ENCODE peak calls at places on chromosomes 16 and 17, in five cellular contexts. B is H9, L is neuronal stem cell, H is IMR-90, J is mesendoderm. A is an unnamed sample.

GRCh38 chr17:18860161-18860972 is 2.4 kb downstream of the PRPSAP2 start:
- DNase-seq in L (no peak), J (no peak), H (peak; percentile 58), B (no peak), A (peak; percentile 11)

GRCh38 chr17:68357886-68358285 is 66.6 kb downstream of the ARSG start:
- DNase-seq in H (no peak), L (no peak), B (no peak), J (no peak), A (no peak)

GRCh38 chr17:19771971-19772630 is 24.0 kb upstream of the ALDH3A1 start:
- DNase-seq in L (no peak), H (no peak), B (no peak), J (no peak), A (no peak)

GRCh38 chr17:16371742-16372141 is 9.1 kb upstream of the UBB start:
- DNase-seq in J (no peak), B (no peak), L (no peak), H (peak; percentile 98), A (peak; percentile 85)

GRCh38 chr17:9767432-9767991 is 23.9 kb downstream of the DHRS7C start:
- DNase-seq in B (no peak), H (no peak), J (no peak), L (no peak), A (no peak)

GRCh38 chr16:27771201-27771910 is 221.4 kb downstream of the KATNIP start:
- DNase-seq in J (no peak), H (no peak), B (no peak), L (no peak), A (no peak)

GRCh38 chr16:70428178-70428998 is 10.5 kb downstream of the ST3GAL2 start:
- DNase-seq in J (peak; percentile 99), B (peak; percentile 75), L (no peak), H (peak; percentile 97), A (peak; percentile 98)

GRCh38 chr17:10033449-10033848 is 128.4 kb upstream of the RCVRN start:
- DNase-seq in L (no peak), H (no peak), J (no peak), B (no peak), A (no peak)

GRCh38 chr17:81712468-81713003 is 452 bp downstream of the SLC25A10 start:
- DNase-seq in L (no peak), J (peak; percentile 48), B (no peak), H (no peak), A (peak; percentile 37)

GRCh38 chr17:81708739-81709185 is 3.3 kb upstream of the SLC25A10 start:
- DNase-seq in L (no peak), H (no peak), J (no peak), B (no peak), A (no peak)

GRCh38 chr17:81713004-81713555 is 996 bp downstream of the SLC25A10 start:
- DNase-seq in J (no peak), H (no peak), B (no peak), L (no peak), A (no peak)

GRCh38 chr17:81711814-81712467 is at the start of gene SLC25A10:
- DNase-seq in J (peak; percentile 72), B (peak; percentile 78), H (peak; percentile 64), L (peak; percentile 78), A (peak; percentile 71)

DNA sequence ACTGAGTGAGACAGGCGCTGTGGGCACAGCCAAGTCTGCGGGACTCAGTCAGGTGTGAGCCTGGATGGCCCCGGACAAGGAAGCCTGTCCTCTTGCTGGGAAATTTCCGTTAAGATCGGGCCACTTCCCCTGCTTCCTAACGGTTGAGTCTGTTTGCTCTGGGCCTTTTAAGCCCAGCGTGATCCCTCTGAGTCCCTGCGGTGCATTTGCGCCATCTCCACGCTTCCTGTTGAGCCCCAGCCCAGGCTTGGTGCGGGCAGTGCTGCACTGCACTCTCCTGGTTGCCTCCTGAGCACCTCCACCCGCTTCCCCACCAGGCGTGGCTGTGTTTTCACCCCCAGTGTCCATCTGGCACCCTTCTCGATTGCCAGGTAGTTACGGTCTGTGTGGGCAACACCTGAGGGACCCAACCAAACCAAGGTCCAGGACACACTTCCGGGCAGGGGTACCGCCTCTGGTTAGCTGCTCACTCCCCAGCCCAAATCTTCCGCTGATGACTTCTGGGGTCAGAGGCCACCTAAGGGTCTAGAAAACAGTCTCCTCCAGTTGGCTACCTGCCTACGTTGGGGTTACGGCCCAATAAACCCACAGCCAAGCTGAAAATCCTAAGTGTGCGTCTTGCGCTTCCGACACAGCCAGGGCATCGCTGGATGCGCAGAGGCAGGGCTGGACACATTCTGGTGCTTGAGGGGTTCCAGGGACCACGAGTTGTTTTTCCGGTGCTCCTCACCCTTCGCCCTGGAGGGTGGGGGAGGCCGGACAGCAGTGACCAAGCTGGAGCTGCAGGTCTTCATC is 1.4 kb upstream of the SLC25A10 start:
- DNase-seq in H (no peak), J (peak; percentile 51), B (no peak), L (no peak), A (peak; percentile 36)
- H3K4ac ChIP-seq in H (peak overlapping the region; percentile 4), J (no peak overlapping the region), B (no peak overlapping the region), L (no peak overlapping the region), A (peak overlapping the region; percentile 5)

GRCh38 chr16:57479043-57479421 is 7.3 kb downstream of the DOK4 start:
- DNase-seq in B (no peak), J (no peak), H (no peak), L (no peak), A (no peak)
- H3K79me1 ChIP-seq in B (no peaks in the 10 kb centered on the region), J (no peaks in the 10 kb centered on the region), H (peaks cover 22% of the 10 kb centered on the region), L (peaks cover 11% of the 10 kb centered on the region), A (peaks cover 42% of the 10 kb centered on the region)

GRCh38 chr16:20910781-20911321 is 10.3 kb downstream of the LYRM1 start:
- DNase-seq in B (no peak), J (no peak), H (peak; percentile 92), L (no peak), A (peak; percentile 94)
- H3K4me1 ChIP-seq in B (no peaks in the 10 kb centered on the region), J (no peaks in the 10 kb centered on the region), H (peaks cover 24% of the 10 kb centered on the region), L (no peaks in the 10 kb centered on the region), A (peaks cover 8% of the 10 kb centered on the region)

DNA sequence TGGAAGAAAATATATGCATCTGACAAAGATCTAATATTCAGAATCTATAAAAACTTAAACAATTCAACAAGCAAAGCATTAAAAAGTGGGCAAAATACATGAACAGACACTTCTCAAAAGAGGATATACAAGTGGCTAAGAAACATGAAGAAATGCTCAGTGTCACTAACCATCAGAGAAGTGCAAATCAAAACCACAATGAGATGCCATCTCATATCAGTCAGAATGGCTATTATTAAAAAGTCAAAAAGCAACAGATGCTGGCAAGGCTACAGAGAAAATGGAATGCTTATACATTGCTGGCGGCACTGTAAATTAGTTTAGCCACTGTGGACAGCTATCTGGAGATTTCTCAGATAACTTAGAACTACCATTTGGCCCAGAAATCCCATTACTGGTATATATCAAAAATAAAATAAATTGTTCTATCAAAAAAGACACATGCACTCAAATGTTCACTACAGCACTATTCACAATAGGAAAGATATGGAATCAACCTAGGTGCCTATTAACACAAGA is 179.5 kb downstream of the PCTP start:
- DNase-seq in J (no peak), B (no peak), L (no peak), H (no peak), A (no peak)
- H3K4ac ChIP-seq in J (no peak overlapping the region), B (no peak overlapping the region), L (no peak overlapping the region), H (no peak overlapping the region), A (no peak overlapping the region)

GRCh38 chr17:49915670-49916069 is 53.3 kb upstream of the DLX4 start:
- DNase-seq in H (no peak), B (peak; percentile 62), L (no peak), J (peak; percentile 56), A (no peak)

GRCh38 chr17:49914664-49915063 is 54.3 kb upstream of the DLX4 start:
- DNase-seq in L (no peak), J (no peak), H (no peak), B (no peak), A (no peak)

GRCh38 chr17:49915260-49915659 is 53.7 kb upstream of the DLX4 start:
- DNase-seq in B (no peak), L (no peak), J (no peak), H (no peak), A (no peak)

GRCh38 chr17:49913226-49914095 is 55.5 kb upstream of the DLX4 start:
- DNase-seq in H (peak; percentile 55), B (no peak), L (no peak), J (no peak), A (peak; percentile 4)

GRCh38 chr17:49914096-49914490 is 54.9 kb upstream of the DLX4 start:
- DNase-seq in B (no peak), H (no peak), L (no peak), J (no peak), A (no peak)
- H3K79me1 ChIP-seq in B (no peaks in the 10 kb centered on the region), H (no peaks in the 10 kb centered on the region), L (peaks cover 2% of the 10 kb centered on the region), J (no peaks in the 10 kb centered on the region), A (no peaks in the 10 kb centered on the region)

GRCh38 chr16:88487124-88487432 is 34.0 kb downstream of the ZFPM1 start:
- DNase-seq in B (no peak), L (no peak), J (no peak), H (no peak), A (no peak)

GRCh38 chr16:88482630-88483391 is 29.7 kb downstream of the ZFPM1 start:
- DNase-seq in B (no peak), L (peak; percentile 17), H (no peak), J (no peak), A (no peak)

GRCh38 chr16:88486398-88487123 is 33.5 kb downstream of the ZFPM1 start:
- DNase-seq in J (no peak), H (no peak), B (no peak), L (no peak), A (no peak)

GRCh38 chr16:88483392-88483641 is 30.2 kb downstream of the ZFPM1 start:
- DNase-seq in L (no peak), J (no peak), H (no peak), B (no peak), A (no peak)

DNA sequence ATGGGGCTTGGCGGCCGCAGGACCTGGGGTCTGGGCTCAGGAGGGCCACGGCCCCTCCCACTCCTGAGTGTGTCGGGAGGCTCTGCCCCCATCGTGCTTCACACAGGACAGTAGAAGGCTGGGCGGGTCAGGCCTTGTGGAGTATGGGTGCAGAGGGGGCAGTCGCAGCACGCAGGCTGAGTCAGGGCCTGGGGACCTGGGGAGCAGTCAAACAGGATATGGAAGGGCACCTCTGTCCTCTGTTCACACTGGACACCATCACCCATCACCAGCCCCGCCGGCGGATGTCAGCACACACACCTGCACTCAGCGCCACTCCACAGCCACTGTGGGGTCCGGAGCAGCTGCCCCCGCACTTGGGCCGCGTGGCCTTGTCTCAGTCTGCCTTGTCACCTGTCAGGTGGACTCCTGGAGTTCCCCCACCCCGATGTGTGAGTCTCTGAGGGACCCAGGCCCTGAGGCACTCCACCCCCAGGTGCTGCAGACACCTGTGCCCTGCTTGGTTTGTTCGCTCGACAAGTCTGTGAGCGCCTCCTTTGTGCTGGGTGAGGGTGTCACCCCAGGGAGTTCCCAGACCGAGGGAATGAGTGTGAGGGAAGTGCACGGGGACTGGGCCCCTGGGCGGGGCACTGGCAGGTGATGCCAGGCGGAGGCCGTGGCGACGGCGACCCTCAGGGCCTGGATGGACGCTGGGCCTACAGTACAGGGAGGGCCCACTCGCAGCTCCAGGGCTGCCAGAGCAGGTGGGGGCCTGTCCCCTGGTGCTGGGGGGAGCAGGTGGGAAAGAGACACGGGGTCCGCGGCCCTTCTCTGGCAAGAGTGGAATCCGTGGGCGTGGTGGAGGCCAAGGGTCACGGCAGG is 31.7 kb downstream of the ZFPM1 start:
- DNase-seq in J (no peak), L (no peak), H (no peak), B (no peak), A (no peak)
- H3K4me1 ChIP-seq in J (no peaks in the 10 kb centered on the region), L (peaks cover 11% of the 10 kb centered on the region), H (no peaks in the 10 kb centered on the region), B (no peaks in the 10 kb centered on the region), A (peaks cover 11% of the 10 kb centered on the region)

A was measured in mesenchymal stem cell.